ENCODE peak calls at places on chromosomes 1 and 21, in nine cellular contexts. O is right cardiac atrium, T is thoracic aorta, B is Panc1, S is left ventricle myocardium inferior, X is BE2C, N is adrenal gland, Q is esophagus muscularis mucosa, R is endothelial cell of umbilical vein. A is an unnamed sample.
A peak's percentile ranks its signal among the peaks of the same experiment; 100 is the strongest.

GRCh38 chr1:109877320-109877771 is 33.3 kb upstream of the CSF1 start:
- DNase-seq in O (peak; percentile 91), T (no peak), B (no peak), S (peak; percentile 74), X (no peak), N (peak; percentile 42), Q (peak; percentile 94), R (peak; percentile 56), A (peak; percentile 99)

GRCh38 chr1:50329332-50329932 is 93.8 kb downstream of the DMRTA2 start:
- DNase-seq in O (no peak), T (no peak), B (no peak), S (no peak), X (peak; percentile 20), N (no peak), Q (no peak), R (no peak), A (no peak)

GRCh38 chr1:29017975-29018712 is 103.8 kb downstream of the EPB41 start:
- DNase-seq in O (no peak), T (no peak), B (no peak), S (no peak), X (no peak), N (no peak), Q (no peak), R (no peak), A (no peak)

GRCh38 chr1:58815069-58815679 is 31.3 kb upstream of the JUN start:
- DNase-seq in O (peak; percentile 94), T (peak; percentile 73), B (peak; percentile 51), S (peak; percentile 85), X (no peak), N (peak; percentile 91), Q (peak; percentile 95), R (peak; percentile 96), A (peak; percentile 95)

GRCh38 chr1:8571200-8571984 is 246.0 kb downstream of the RERE start:
- DNase-seq in O (no peak), T (no peak), B (no peak), S (no peak), X (peak; percentile 13), N (peak; percentile 23), Q (no peak), R (peak; percentile 94), A (no peak)

GRCh38 chr1:203168991-203169390 is 6.6 kb downstream of the MYBPH start:
- DNase-seq in O (no peak), T (no peak), B (no peak), S (no peak), X (no peak), N (no peak), Q (no peak), R (no peak), A (no peak)

GRCh38 chr1:217747156-217747769 is 116.1 kb downstream of the SPATA17 start:
- DNase-seq in O (no peak), T (no peak), B (peak; percentile 4), S (no peak), X (no peak), N (no peak), Q (no peak), R (peak; percentile 34), A (no peak)

GRCh38 chr1:66533804-66534745 is at the start of gene SGIP1:
- DNase-seq in O (peak; percentile 83), T (peak; percentile 27), B (no peak), S (peak; percentile 59), X (peak; percentile 66), N (no peak), Q (no peak), R (peak; percentile 88), A (no peak)

GRCh38 chr21:26964379-26964778 is 2.5 kb downstream of the ADAMTS5 start:
- DNase-seq in O (peak; percentile 86), T (no peak), B (no peak), S (peak; percentile 66), X (no peak), N (no peak), Q (no peak), R (no peak), A (peak; percentile 90)

GRCh38 chr1:167518331-167518700 is at the start of gene CD247:
- DNase-seq in O (no peak), T (no peak), B (no peak), S (no peak), X (no peak), N (no peak), Q (no peak), R (no peak), A (no peak)

GRCh38 chr1:87058343-87058649 is 143.9 kb downstream of the HS2ST1 start:
- DNase-seq in O (no peak), T (no peak), B (no peak), S (no peak), X (no peak), N (no peak), Q (no peak), R (no peak), A (no peak)

GRCh38 chr21:41651830-41652229 is 115.0 kb downstream of the RIPK4 start:
- DNase-seq in O (no peak), T (no peak), B (no peak), S (no peak), X (no peak), N (no peak), Q (no peak), R (no peak), A (peak; percentile 84)

GRCh38 chr1:99970713-99971255 is 988 bp downstream of the SLC35A3 start:
- DNase-seq in O (no peak), T (no peak), B (peak; percentile 5), S (no peak), X (no peak), N (peak; percentile 7), Q (no peak), R (no peak), A (no peak)

GRCh38 chr1:175783126-175783722 is 39.8 kb upstream of the TNR start:
- DNase-seq in O (no peak), T (no peak), B (no peak), S (no peak), X (no peak), N (no peak), Q (no peak), R (peak; percentile 78), A (peak; percentile 52)

DNA sequence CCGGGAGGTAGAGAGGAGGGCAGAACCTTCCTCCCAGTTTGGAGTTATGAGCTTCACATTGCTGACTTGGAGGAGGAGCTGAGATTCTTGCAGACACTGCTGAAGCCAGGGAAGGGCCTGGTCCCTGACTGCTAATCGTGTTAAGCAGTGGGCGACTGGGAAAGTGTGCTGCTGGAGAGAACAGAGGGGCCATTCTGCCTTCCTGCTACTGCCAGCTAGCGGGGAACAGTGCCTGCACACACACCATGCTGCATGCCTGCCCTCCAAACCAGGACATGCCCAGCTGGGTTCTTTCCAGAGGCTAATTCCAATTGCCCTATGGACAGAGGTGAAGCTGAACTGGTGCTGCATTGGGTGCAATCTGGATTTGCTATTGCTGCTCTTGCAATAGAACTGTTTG is 281.4 kb downstream of the AJAP1 start:
- DNase-seq in O (no peak), T (no peak), B (no peak), S (no peak), X (no peak), N (no peak), Q (no peak), R (no peak), A (no peak)
- H3K9me3 ChIP-seq in O (no peaks in the 10 kb centered on the region), T (no peaks in the 10 kb centered on the region), B (no peaks in the 10 kb centered on the region), S (no peaks in the 10 kb centered on the region), X (no peaks in the 10 kb centered on the region), N (no peaks in the 10 kb centered on the region), Q (no peaks in the 10 kb centered on the region), R (peaks cover 8% of the 10 kb centered on the region), A (no peaks in the 10 kb centered on the region)

DNA sequence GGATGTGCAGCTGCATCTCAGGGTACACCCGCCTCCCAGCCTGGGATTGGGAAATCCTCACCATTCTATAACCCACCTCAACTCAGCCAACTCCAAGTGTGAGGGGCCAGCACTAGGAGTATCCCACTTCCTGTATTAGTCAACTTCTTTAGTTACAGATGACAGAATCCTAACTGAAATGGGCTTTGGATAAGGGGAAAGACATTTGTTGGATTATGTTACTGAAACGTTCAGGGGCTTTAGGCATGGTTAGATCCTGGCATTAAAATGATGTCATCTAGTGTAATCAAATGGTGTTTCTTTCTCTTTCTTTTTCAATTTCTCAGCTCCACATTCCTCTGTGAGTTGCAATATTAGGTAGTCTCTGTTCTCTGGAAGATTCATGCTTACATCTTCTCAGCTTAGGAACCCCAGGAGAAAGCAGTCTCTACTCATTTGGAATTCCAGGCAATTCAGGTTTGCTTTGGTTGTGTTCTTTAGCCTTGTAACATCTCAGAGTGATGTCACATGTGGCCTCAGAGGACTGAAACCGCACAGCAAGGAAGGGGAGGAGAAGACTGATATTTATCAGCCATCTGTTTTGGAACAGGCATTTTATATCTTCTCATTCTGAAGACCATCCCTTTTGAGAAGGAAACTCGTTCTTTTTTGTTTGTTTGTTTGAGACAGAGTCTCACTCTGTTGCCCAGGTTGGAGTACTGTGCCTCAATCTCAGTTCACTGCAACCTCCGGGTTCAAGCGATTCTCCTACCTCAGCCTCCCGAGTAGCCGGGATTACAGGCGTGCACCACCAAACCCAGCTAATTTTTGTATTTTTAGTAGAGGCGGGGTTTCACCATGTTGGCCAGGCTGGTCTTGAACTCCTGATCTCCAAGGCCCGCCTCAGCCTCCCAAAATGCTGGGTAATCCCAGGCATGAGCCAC is 18.9 kb upstream of the TMEM54 start:
- DNase-seq in O (no peak), T (no peak), B (no peak), S (no peak), X (no peak), N (no peak), Q (no peak), R (no peak), A (peak; percentile 66)
- H3K27me3 ChIP-seq in O (no peaks in the 10 kb centered on the region), T (no peaks in the 10 kb centered on the region), B (no peaks in the 10 kb centered on the region), S (peaks cover 45% of the 10 kb centered on the region), X (peaks cover 5% of the 10 kb centered on the region), N (peaks cover 5% of the 10 kb centered on the region), Q (no peaks in the 10 kb centered on the region), R (peaks cover 4% of the 10 kb centered on the region), A (no peaks in the 10 kb centered on the region)

GRCh38 chr1:165938844-165939243 is 111.4 kb downstream of the UCK2 start:
- DNase-seq in O (no peak), T (no peak), B (no peak), S (no peak), X (no peak), N (no peak), Q (no peak), R (no peak), A (no peak)

GRCh38 chr1:165928075-165928731 is 100.8 kb downstream of the UCK2 start:
- DNase-seq in O (no peak), T (no peak), B (no peak), S (no peak), X (peak; percentile 53), N (peak; percentile 46), Q (no peak), R (peak; percentile 43), A (peak; percentile 32)

GRCh38 chr1:165930961-165931360 is 103.5 kb downstream of the UCK2 start:
- DNase-seq in O (no peak), T (no peak), B (no peak), S (no peak), X (no peak), N (no peak), Q (no peak), R (no peak), A (no peak)

GRCh38 chr1:165936542-165936941 is 109.1 kb downstream of the UCK2 start:
- DNase-seq in O (no peak), T (no peak), B (no peak), S (no peak), X (no peak), N (no peak), Q (no peak), R (no peak), A (no peak)

GRCh38 chr1:165933446-165934170 is 106.2 kb downstream of the UCK2 start:
- DNase-seq in O (no peak), T (no peak), B (no peak), S (no peak), X (no peak), N (no peak), Q (no peak), R (no peak), A (no peak)
- H3K4me3 ChIP-seq in O (no peak overlapping the region), T (no peak overlapping the region), B (no peak overlapping the region), S (no peak overlapping the region), X (no peak overlapping the region), N (no peak overlapping the region), Q (no peak overlapping the region), R (no peak overlapping the region), A (no peak overlapping the region)

GRCh38 chr1:4792565-4792964 is 138.2 kb downstream of the AJAP1 start:
- DNase-seq in O (no peak), T (no peak), B (no peak), S (no peak), X (no peak), N (no peak), Q (no peak), R (no peak), A (no peak)
- H3K9me3 ChIP-seq in O (no peaks in the 10 kb centered on the region), T (no peaks in the 10 kb centered on the region), B (no peaks in the 10 kb centered on the region), S (no peaks in the 10 kb centered on the region), X (no peaks in the 10 kb centered on the region), N (no peaks in the 10 kb centered on the region), Q (no peaks in the 10 kb centered on the region), R (peaks cover 9% of the 10 kb centered on the region), A (no peaks in the 10 kb centered on the region)

A was measured in MG63.